ENCODE peak calls at places on chromosomes 5 and 9, in six cellular contexts. One of them, this sample, is unnamed.

GRCh38 chr5:154866841-154867240 is 8.4 kb downstream of the CNOT8 start:
- DNase-seq in neural progenitor cell: no peak
- DNase-seq in ovary: no peak
- DNase-seq in OCI-LY7: no peak
- DNase-seq in CD8-positive, alpha-beta T cell: no peak
- DNase-seq in lung: no peak
- DNase-seq in this sample: no peak

GRCh38 chr5:139675213-139675612 is 27.1 kb downstream of the CXXC5 start:
- DNase-seq in neural progenitor cell: no peak
- DNase-seq in ovary: no peak
- DNase-seq in OCI-LY7: no peak
- DNase-seq in CD8-positive, alpha-beta T cell: no peak
- DNase-seq in lung: no peak
- DNase-seq in this sample: no peak

GRCh38 chr9:27888661-27889295 is 315.5 kb upstream of the C9orf72 start:
- DNase-seq in neural progenitor cell: no peak
- DNase-seq in ovary: no peak
- DNase-seq in OCI-LY7: peak; percentile 43
- DNase-seq in CD8-positive, alpha-beta T cell: peak; percentile 13
- DNase-seq in lung: no peak
- DNase-seq in this sample: no peak

GRCh38 chr9:93586290-93587057 is 10.1 kb downstream of the PHF2 start:
- DNase-seq in neural progenitor cell: no peak
- DNase-seq in ovary: peak; percentile 12
- DNase-seq in OCI-LY7: no peak
- DNase-seq in CD8-positive, alpha-beta T cell: no peak
- DNase-seq in lung: no peak
- DNase-seq in this sample: no peak

GRCh38 chr5:31407921-31408714 is 123.8 kb downstream of the DROSHA start:
- DNase-seq in neural progenitor cell: no peak
- DNase-seq in ovary: no peak
- DNase-seq in OCI-LY7: no peak
- DNase-seq in CD8-positive, alpha-beta T cell: no peak
- DNase-seq in lung: no peak
- DNase-seq in this sample: no peak

GRCh38 chr9:122001491-122002201 is 91.5 kb downstream of the TTLL11 start:
- DNase-seq in neural progenitor cell: no peak
- DNase-seq in ovary: no peak
- DNase-seq in OCI-LY7: no peak
- DNase-seq in CD8-positive, alpha-beta T cell: no peak
- DNase-seq in lung: no peak
- DNase-seq in this sample: no peak

GRCh38 chr5:84436866-84437265 is 52.2 kb upstream of the EDIL3 start:
- DNase-seq in neural progenitor cell: no peak
- DNase-seq in ovary: no peak
- DNase-seq in OCI-LY7: no peak
- DNase-seq in CD8-positive, alpha-beta T cell: no peak
- DNase-seq in lung: no peak
- DNase-seq in this sample: no peak

GRCh38 chr9:76733096-76733495 is 31.1 kb upstream of the PCA3 start:
- DNase-seq in neural progenitor cell: no peak
- DNase-seq in ovary: no peak
- DNase-seq in OCI-LY7: no peak
- DNase-seq in CD8-positive, alpha-beta T cell: no peak
- DNase-seq in lung: no peak
- DNase-seq in this sample: no peak

GRCh38 chr5:133460172-133460758 is 152.1 kb downstream of the FSTL4 start:
- DNase-seq in neural progenitor cell: peak; percentile 75
- DNase-seq in ovary: no peak
- DNase-seq in OCI-LY7: peak; percentile 52
- DNase-seq in CD8-positive, alpha-beta T cell: peak; percentile 29
- DNase-seq in lung: no peak
- DNase-seq in this sample: no peak

GRCh38 chr5:127430627-127431026 is 86.8 kb upstream of the PRRC1 start:
- DNase-seq in neural progenitor cell: no peak
- DNase-seq in ovary: no peak
- DNase-seq in OCI-LY7: no peak
- DNase-seq in CD8-positive, alpha-beta T cell: no peak
- DNase-seq in lung: no peak
- DNase-seq in this sample: no peak

GRCh38 chr9:107749787-107750444 is 260.3 kb upstream of the KLF4 start:
- DNase-seq in neural progenitor cell: peak; percentile 66
- DNase-seq in ovary: peak; percentile 83
- DNase-seq in OCI-LY7: no peak
- DNase-seq in CD8-positive, alpha-beta T cell: no peak
- DNase-seq in lung: peak; percentile 80
- DNase-seq in this sample: peak; percentile 13

GRCh38 chr9:134656334-134657034 is 14.9 kb downstream of the COL5A1 start:
- DNase-seq in neural progenitor cell: no peak
- DNase-seq in ovary: no peak
- DNase-seq in OCI-LY7: peak; percentile 18
- DNase-seq in CD8-positive, alpha-beta T cell: no peak
- DNase-seq in lung: no peak
- DNase-seq in this sample: no peak

GRCh38 chr9:119559986-119560385 is 190.8 kb upstream of the BRINP1 start:
- DNase-seq in neural progenitor cell: no peak
- DNase-seq in ovary: no peak
- DNase-seq in OCI-LY7: no peak
- DNase-seq in CD8-positive, alpha-beta T cell: no peak
- DNase-seq in lung: no peak
- DNase-seq in this sample: no peak

GRCh38 chr9:95515272-95516113 is 1.3 kb downstream of the PTCH1 start:
- DNase-seq in neural progenitor cell: peak; percentile 83
- DNase-seq in ovary: peak; percentile 40
- DNase-seq in OCI-LY7: peak; percentile 50
- DNase-seq in CD8-positive, alpha-beta T cell: no peak
- DNase-seq in lung: no peak
- DNase-seq in this sample: no peak
- H3K27ac ChIP-seq in neural progenitor cell: no peak overlapping the region
- H3K27ac ChIP-seq in ovary: no peak overlapping the region
- H3K27ac ChIP-seq in OCI-LY7: no peak overlapping the region
- H3K27ac ChIP-seq in CD8-positive, alpha-beta T cell: no peak overlapping the region
- H3K27ac ChIP-seq in lung: no peak overlapping the region
- H3K27ac ChIP-seq in this sample: no peak overlapping the region

DNA sequence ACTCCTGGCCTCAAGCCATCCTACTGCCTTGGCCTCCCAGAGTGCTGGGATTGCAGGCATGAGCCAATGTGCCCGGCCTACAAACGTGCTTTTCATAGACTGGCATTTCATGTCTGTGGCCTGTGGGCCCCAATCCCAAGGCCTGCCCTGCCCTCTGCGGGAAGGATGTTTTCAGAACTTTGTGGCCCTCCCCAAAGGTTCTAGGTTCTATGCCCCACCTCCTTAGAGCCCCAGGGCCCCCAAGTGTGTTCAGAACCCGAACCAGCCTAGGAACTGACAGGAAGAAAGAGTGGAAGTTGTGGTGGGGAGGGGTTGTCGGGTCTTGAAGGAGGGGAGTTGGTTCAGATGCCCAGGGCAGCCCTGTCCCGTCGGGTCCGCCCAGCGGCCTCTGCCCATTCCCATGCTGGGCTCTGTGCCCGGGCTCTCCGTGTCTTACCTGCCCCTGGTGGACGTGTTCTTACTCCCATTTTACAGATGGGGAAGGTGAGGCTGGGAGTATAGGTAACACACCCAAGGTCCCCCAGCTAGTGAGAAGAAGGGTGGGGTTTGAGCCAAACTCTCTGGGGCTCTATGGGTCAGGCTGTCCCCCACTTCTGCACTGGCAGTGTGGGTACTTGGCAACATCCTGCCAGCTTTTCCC is 175.8 kb upstream of the IER5L start:
- DNase-seq in neural progenitor cell: no peak
- DNase-seq in ovary: no peak
- DNase-seq in OCI-LY7: no peak
- DNase-seq in CD8-positive, alpha-beta T cell: no peak
- DNase-seq in lung: no peak
- DNase-seq in this sample: no peak
- TF ChIP-seq CTCF in neural progenitor cell: no peak
- TF ChIP-seq CTCF in ovary: no peak
- TF ChIP-seq CTCF in OCI-LY7: no peak
- TF ChIP-seq CTCF in CD8-positive, alpha-beta T cell: no peak
- TF ChIP-seq CTCF in lung: no peak
- TF ChIP-seq CTCF in this sample: no peak

GRCh38 chr5:96637191-96637590 is 25.0 kb upstream of the CAST start:
- DNase-seq in neural progenitor cell: no peak
- DNase-seq in ovary: no peak
- DNase-seq in OCI-LY7: no peak
- DNase-seq in CD8-positive, alpha-beta T cell: no peak
- DNase-seq in lung: no peak
- DNase-seq in this sample: no peak
- H3K4me3 ChIP-seq in neural progenitor cell: no peak overlapping the region
- H3K4me3 ChIP-seq in ovary: no peak overlapping the region
- H3K4me3 ChIP-seq in OCI-LY7: no peak overlapping the region
- H3K4me3 ChIP-seq in CD8-positive, alpha-beta T cell: no peak overlapping the region
- H3K4me3 ChIP-seq in lung: no peak overlapping the region
- H3K4me3 ChIP-seq in this sample: no peak overlapping the region

GRCh38 chr9:130689937-130690700 is 3.5 kb upstream of the EXOSC2 start:
- DNase-seq in neural progenitor cell: peak; percentile 84
- DNase-seq in ovary: peak; percentile 74
- DNase-seq in OCI-LY7: peak; percentile 84
- DNase-seq in CD8-positive, alpha-beta T cell: no peak
- DNase-seq in lung: peak; percentile 86
- DNase-seq in this sample: no peak
- H3K27ac ChIP-seq in neural progenitor cell: no peak overlapping the region
- H3K27ac ChIP-seq in ovary: peak overlapping the region; percentile 35
- H3K27ac ChIP-seq in OCI-LY7: no peak overlapping the region
- H3K27ac ChIP-seq in CD8-positive, alpha-beta T cell: no peak overlapping the region
- H3K27ac ChIP-seq in lung: peak overlapping the region; percentile 75
- H3K27ac ChIP-seq in this sample: peak overlapping the region; percentile 79

GRCh38 chr9:97889941-97890557 is 32.3 kb downstream of the TRMO start:
- DNase-seq in neural progenitor cell: peak; percentile 67
- DNase-seq in ovary: no peak
- DNase-seq in OCI-LY7: peak; percentile 45
- DNase-seq in CD8-positive, alpha-beta T cell: peak; percentile 69
- DNase-seq in lung: no peak
- DNase-seq in this sample: no peak

GRCh38 chr9:97900103-97900737 is 22.1 kb downstream of the TRMO start:
- DNase-seq in neural progenitor cell: no peak
- DNase-seq in ovary: no peak
- DNase-seq in OCI-LY7: no peak
- DNase-seq in CD8-positive, alpha-beta T cell: no peak
- DNase-seq in lung: no peak
- DNase-seq in this sample: no peak

GRCh38 chr9:97891736-97892135 is 30.6 kb downstream of the TRMO start:
- DNase-seq in neural progenitor cell: no peak
- DNase-seq in ovary: no peak
- DNase-seq in OCI-LY7: no peak
- DNase-seq in CD8-positive, alpha-beta T cell: no peak
- DNase-seq in lung: no peak
- DNase-seq in this sample: no peak

GRCh38 chr9:97900738-97901565 is 21.3 kb downstream of the TRMO start:
- DNase-seq in neural progenitor cell: peak; percentile 56
- DNase-seq in ovary: no peak
- DNase-seq in OCI-LY7: peak; percentile 48
- DNase-seq in CD8-positive, alpha-beta T cell: no peak
- DNase-seq in lung: no peak
- DNase-seq in this sample: no peak

GRCh38 chr9:97895695-97896332 is 26.5 kb downstream of the TRMO start:
- DNase-seq in neural progenitor cell: peak; percentile 65
- DNase-seq in ovary: no peak
- DNase-seq in OCI-LY7: peak; percentile 37
- DNase-seq in CD8-positive, alpha-beta T cell: no peak
- DNase-seq in lung: no peak
- DNase-seq in this sample: no peak
- TF ChIP-seq CTCF in neural progenitor cell: peak; percentile 49
- TF ChIP-seq CTCF in ovary: no peak
- TF ChIP-seq CTCF in OCI-LY7: peak; percentile 65
- TF ChIP-seq CTCF in CD8-positive, alpha-beta T cell: no peak
- TF ChIP-seq CTCF in lung: no peak
- TF ChIP-seq CTCF in this sample: peak; percentile 48

GRCh38 chr9:7938092-7938491 is 138.5 kb upstream of the DMAC1 start:
- DNase-seq in neural progenitor cell: no peak
- DNase-seq in ovary: no peak
- DNase-seq in OCI-LY7: no peak
- DNase-seq in CD8-positive, alpha-beta T cell: no peak
- DNase-seq in lung: no peak
- DNase-seq in this sample: no peak
- H3K4me3 ChIP-seq in neural progenitor cell: no peak overlapping the region
- H3K4me3 ChIP-seq in ovary: no peak overlapping the region
- H3K4me3 ChIP-seq in OCI-LY7: no peak overlapping the region
- H3K4me3 ChIP-seq in CD8-positive, alpha-beta T cell: no peak overlapping the region
- H3K4me3 ChIP-seq in lung: no peak overlapping the region
- H3K4me3 ChIP-seq in this sample: no peak overlapping the region

DNA sequence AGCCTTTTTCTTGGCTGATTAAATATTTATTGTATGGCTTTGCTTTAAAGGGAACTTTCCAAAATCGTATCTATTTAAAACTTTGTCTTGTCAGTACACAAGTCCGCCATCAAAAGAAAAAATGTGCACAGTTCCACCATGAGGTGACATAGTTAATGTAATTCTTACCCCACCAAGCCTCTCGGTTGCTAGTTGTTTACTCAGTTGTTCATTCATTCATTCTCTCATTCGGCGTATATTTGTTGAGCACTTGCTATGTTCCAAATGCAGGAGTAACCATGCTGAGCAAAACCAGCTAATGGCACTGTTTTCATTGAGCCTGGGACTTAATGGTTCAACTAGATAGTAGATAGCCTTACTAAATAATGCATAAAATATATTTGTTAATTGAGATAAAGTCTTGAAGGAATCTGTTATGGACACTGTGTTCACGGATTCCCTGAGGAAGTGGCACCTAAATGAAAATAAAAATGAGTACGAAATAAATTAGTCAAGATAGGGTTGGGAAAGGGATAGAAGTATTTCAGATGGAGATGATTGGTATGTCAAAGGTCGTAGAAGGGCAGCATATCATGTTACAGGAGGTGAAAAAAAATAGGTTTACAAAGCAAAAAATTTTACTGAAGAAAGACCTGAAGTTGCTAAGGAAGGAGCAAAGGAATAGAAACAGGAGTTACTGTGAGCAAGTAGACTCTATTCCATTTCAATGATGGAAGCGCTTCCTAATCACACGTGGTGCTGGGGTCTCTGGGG is 1.5 kb downstream of the DCAF10 start:
- DNase-seq in neural progenitor cell: no peak
- DNase-seq in ovary: no peak
- DNase-seq in OCI-LY7: peak; percentile 31
- DNase-seq in CD8-positive, alpha-beta T cell: no peak
- DNase-seq in lung: no peak
- DNase-seq in this sample: no peak
- H3K27ac ChIP-seq in neural progenitor cell: no peak overlapping the region
- H3K27ac ChIP-seq in ovary: no peak overlapping the region
- H3K27ac ChIP-seq in OCI-LY7: peak overlapping the region; percentile 69
- H3K27ac ChIP-seq in CD8-positive, alpha-beta T cell: no peak overlapping the region
- H3K27ac ChIP-seq in lung: no peak overlapping the region
- H3K27ac ChIP-seq in this sample: peak overlapping the region; percentile 96

GRCh38 chr5:94779684-94780083 is 161.2 kb downstream of the SLF1 start:
- DNase-seq in neural progenitor cell: no peak
- DNase-seq in ovary: no peak
- DNase-seq in OCI-LY7: no peak
- DNase-seq in CD8-positive, alpha-beta T cell: no peak
- DNase-seq in lung: no peak
- DNase-seq in this sample: no peak

GRCh38 chr5:94788527-94788926 is 170.1 kb downstream of the SLF1 start:
- DNase-seq in neural progenitor cell: no peak
- DNase-seq in ovary: no peak
- DNase-seq in OCI-LY7: no peak
- DNase-seq in CD8-positive, alpha-beta T cell: no peak
- DNase-seq in lung: no peak
- DNase-seq in this sample: no peak

GRCh38 chr5:94782376-94782775 is 163.9 kb downstream of the SLF1 start:
- DNase-seq in neural progenitor cell: no peak
- DNase-seq in ovary: no peak
- DNase-seq in OCI-LY7: no peak
- DNase-seq in CD8-positive, alpha-beta T cell: no peak
- DNase-seq in lung: no peak
- DNase-seq in this sample: no peak

GRCh38 chr5:94785111-94785510 is 166.6 kb downstream of the SLF1 start:
- DNase-seq in neural progenitor cell: no peak
- DNase-seq in ovary: no peak
- DNase-seq in OCI-LY7: peak; percentile 23
- DNase-seq in CD8-positive, alpha-beta T cell: no peak
- DNase-seq in lung: no peak
- DNase-seq in this sample: no peak
- TF ChIP-seq CTCF in neural progenitor cell: peak; percentile 30
- TF ChIP-seq CTCF in ovary: no peak
- TF ChIP-seq CTCF in OCI-LY7: peak; percentile 73
- TF ChIP-seq CTCF in CD8-positive, alpha-beta T cell: no peak
- TF ChIP-seq CTCF in lung: no peak
- TF ChIP-seq CTCF in this sample: no peak

This sample was measured in esophagus squamous epithelium.